ENCODE peak calls at places on chromosomes 11 and 22, in seven cellular contexts. Y, U, D, L, N, X and O are unnamed samples.

GRCh38 chr11:19359425-19360000 is 118.8 kb upstream of the E2F8 start:
- DNase-seq in Y (peak; percentile 61), U (no peak), D (no peak), L (no peak), N (no peak), X (peak; percentile 48), O (no peak)

GRCh38 chr11:5604896-5605295 is 8.5 kb downstream of the TRIM6 start:
- DNase-seq in Y (no peak), U (no peak), D (no peak), L (no peak), N (no peak), X (peak; percentile 26), O (no peak)

GRCh38 chr11:62472063-62472884 is 53.4 kb downstream of the SCGB1A1 start:
- DNase-seq in Y (peak; percentile 52), U (no peak), D (no peak), L (peak; percentile 55), N (peak; percentile 57), X (peak; percentile 69), O (no peak)

GRCh38 chr22:20001082-20001638 is 15.5 kb downstream of the ARVCF start:
- DNase-seq in Y (peak; percentile 49), U (no peak), D (no peak), L (no peak), N (no peak), X (peak; percentile 80), O (no peak)

GRCh38 chr22:31933816-31934482 is 10.4 kb upstream of the YWHAH start:
- DNase-seq in Y (no peak), U (no peak), D (no peak), L (no peak), N (no peak), X (no peak), O (no peak)

GRCh38 chr11:118658372-118659313 is 20.8 kb downstream of the TREH start:
- DNase-seq in Y (peak; percentile 37), U (no peak), D (no peak), L (peak; percentile 26), N (no peak), X (peak; percentile 26), O (no peak)

GRCh38 chr11:13384837-13385417 is 78.1 kb downstream of the BTBD10 start:
- DNase-seq in Y (peak; percentile 56), U (peak; percentile 26), D (no peak), L (peak; percentile 71), N (peak; percentile 46), X (peak; percentile 49), O (no peak)

GRCh38 chr11:77619576-77620198 is 17.9 kb downstream of the CLNS1A start:
- DNase-seq in Y (peak; percentile 54), U (peak; percentile 70), D (no peak), L (peak; percentile 59), N (peak; percentile 61), X (peak; percentile 42), O (peak; percentile 47)

GRCh38 chr22:17198188-17199130 is 20.8 kb downstream of the ADA2 start:
- DNase-seq in Y (peak; percentile 6), U (peak; percentile 28), D (no peak), L (peak; percentile 59), N (no peak), X (peak; percentile 40), O (no peak)

GRCh38 chr22:21726650-21727049 is 8.9 kb downstream of the YPEL1 start:
- DNase-seq in Y (peak; percentile 30), U (peak; percentile 20), D (no peak), L (no peak), N (peak; percentile 48), X (no peak), O (peak; percentile 29)

GRCh38 chr22:17436981-17437410 is 67.7 kb downstream of the CECR2 start:
- DNase-seq in Y (no peak), U (no peak), D (no peak), L (no peak), N (no peak), X (no peak), O (no peak)

GRCh38 chr11:134980819-134981710 is 569.0 kb upstream of the B3GAT1 start:
- DNase-seq in Y (no peak), U (no peak), D (no peak), L (no peak), N (no peak), X (no peak), O (no peak)

GRCh38 chr11:124174001-124174400 is 9.1 kb upstream of the OR10D3 start:
- DNase-seq in Y (peak; percentile 89), U (no peak), D (no peak), L (peak; percentile 75), N (peak; percentile 58), X (peak; percentile 76), O (no peak)

GRCh38 chr11:61690706-61691377 is 10.7 kb downstream of the DAGLA start:
- DNase-seq in Y (no peak), U (peak; percentile 36), D (no peak), L (no peak), N (no peak), X (no peak), O (no peak)

GRCh38 chr11:36564376-36565032 is 3.3 kb upstream of the RAG1 start:
- DNase-seq in Y (peak; percentile 61), U (peak; percentile 69), D (no peak), L (peak; percentile 75), N (peak; percentile 56), X (peak; percentile 46), O (peak; percentile 45)

DNA sequence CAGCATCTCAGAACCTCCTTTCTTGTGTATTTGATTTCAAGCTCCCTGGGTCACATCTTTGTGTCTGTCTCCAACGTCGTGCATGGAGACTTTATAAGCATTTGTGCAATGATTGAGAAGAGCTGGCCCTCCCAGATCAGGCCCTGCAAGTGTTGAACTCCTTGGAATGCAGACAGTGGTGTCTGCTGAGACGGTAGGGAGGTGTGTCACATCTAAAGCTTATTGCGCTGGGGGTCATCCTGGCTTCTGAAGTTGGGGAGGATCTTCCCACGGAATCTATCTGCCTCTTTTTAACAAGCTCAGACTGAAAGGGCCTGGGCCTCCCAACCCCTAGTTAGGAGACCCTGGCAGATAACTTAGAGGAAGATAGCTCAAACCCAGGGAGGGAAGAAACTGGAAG is 6.7 kb downstream of the APLNR start:
- DNase-seq in Y (no peak), U (no peak), D (no peak), L (no peak), N (no peak), X (no peak), O (no peak)
- H3K4me1 ChIP-seq in Y (no peaks in the 10 kb centered on the region), U (no peaks in the 10 kb centered on the region), D (no peaks in the 10 kb centered on the region), L (peaks cover 6% of the 10 kb centered on the region), N (no peaks in the 10 kb centered on the region), X (no peaks in the 10 kb centered on the region), O (no peaks in the 10 kb centered on the region)

GRCh38 chr11:88330826-88331428 is 6.6 kb downstream of the CTSC start:
- DNase-seq in Y (no peak), U (no peak), D (no peak), L (no peak), N (no peak), X (no peak), O (no peak)

GRCh38 chr11:88329563-88330250 is 7.8 kb downstream of the CTSC start:
- DNase-seq in Y (no peak), U (no peak), D (no peak), L (no peak), N (no peak), X (no peak), O (no peak)

GRCh38 chr11:88335284-88335683 is 2.3 kb downstream of the CTSC start:
- DNase-seq in Y (no peak), U (no peak), D (no peak), L (peak; percentile 28), N (no peak), X (no peak), O (no peak)

GRCh38 chr11:88337342-88338222 is at the start of gene CTSC:
- DNase-seq in Y (peak; percentile 91), U (peak; percentile 92), D (peak; percentile 83), L (peak; percentile 95), N (peak; percentile 87), X (peak; percentile 91), O (peak; percentile 87)

GRCh38 chr11:88332851-88333250 is 4.7 kb downstream of the CTSC start:
- DNase-seq in Y (no peak), U (no peak), D (no peak), L (peak; percentile 41), N (no peak), X (peak; percentile 41), O (no peak)
- H3K4me1 ChIP-seq in Y (no peaks in the 10 kb centered on the region), U (no peaks in the 10 kb centered on the region), D (peaks cover 58% of the 10 kb centered on the region), L (peaks cover 2% of the 10 kb centered on the region), N (peaks cover 4% of the 10 kb centered on the region), X (no peaks in the 10 kb centered on the region), O (peaks cover 73% of the 10 kb centered on the region)

GRCh38 chr11:68010058-68011041 is at the start of gene ALDH3B1:
- DNase-seq in Y (peak; percentile 94), U (peak; percentile 92), D (no peak), L (peak; percentile 92), N (peak; percentile 97), X (peak; percentile 74), O (no peak)

GRCh38 chr11:68013611-68014156 is 3.6 kb downstream of the ALDH3B1 start:
- DNase-seq in Y (no peak), U (no peak), D (no peak), L (no peak), N (no peak), X (no peak), O (no peak)

GRCh38 chr11:68012843-68013610 is 2.9 kb downstream of the ALDH3B1 start:
- DNase-seq in Y (peak; percentile 93), U (no peak), D (no peak), L (peak; percentile 98), N (peak; percentile 98), X (peak; percentile 98), O (no peak)

GRCh38 chr11:68011046-68011943 is 1.2 kb downstream of the ALDH3B1 start:
- DNase-seq in Y (no peak), U (no peak), D (no peak), L (no peak), N (no peak), X (peak; percentile 23), O (no peak)

GRCh38 chr11:68012044-68012842 is 2.1 kb downstream of the ALDH3B1 start:
- DNase-seq in Y (no peak), U (no peak), D (no peak), L (no peak), N (peak; percentile 88), X (no peak), O (no peak)
- H3K4me1 ChIP-seq in Y (peaks cover 70% of the 10 kb centered on the region), U (peaks cover 5% of the 10 kb centered on the region), D (no peaks in the 10 kb centered on the region), L (peaks cover 7% of the 10 kb centered on the region), N (peaks cover 81% of the 10 kb centered on the region), X (peaks cover 40% of the 10 kb centered on the region), O (no peaks in the 10 kb centered on the region)

GRCh38 chr22:25399649-25400151 is 164.8 kb upstream of the GRK3 start:
- DNase-seq in Y (no peak), U (no peak), D (no peak), L (no peak), N (no peak), X (no peak), O (no peak)
- H3K4me1 ChIP-seq in Y (peaks cover 47% of the 10 kb centered on the region), U (no peaks in the 10 kb centered on the region), D (peaks cover 22% of the 10 kb centered on the region), L (peaks cover 12% of the 10 kb centered on the region), N (peaks cover 74% of the 10 kb centered on the region), X (peaks cover 21% of the 10 kb centered on the region), O (peaks cover 28% of the 10 kb centered on the region)

GRCh38 chr22:33002035-33002434 is 56.1 kb downstream of the SYN3 start:
- DNase-seq in Y (no peak), U (no peak), D (no peak), L (no peak), N (no peak), X (no peak), O (no peak)

GRCh38 chr22:33006220-33006954 is 51.8 kb downstream of the SYN3 start:
- DNase-seq in Y (no peak), U (no peak), D (no peak), L (no peak), N (no peak), X (no peak), O (no peak)

GRCh38 chr22:33005476-33005875 is 52.7 kb downstream of the SYN3 start:
- DNase-seq in Y (no peak), U (no peak), D (no peak), L (no peak), N (no peak), X (no peak), O (no peak)

GRCh38 chr22:33006955-33007318 is 51.2 kb downstream of the SYN3 start:
- DNase-seq in Y (no peak), U (no peak), D (no peak), L (no peak), N (no peak), X (no peak), O (no peak)

GRCh38 chr22:33007485-33007884 is 50.7 kb downstream of the SYN3 start:
- DNase-seq in Y (no peak), U (no peak), D (no peak), L (no peak), N (no peak), X (no peak), O (no peak)
- H3K4me1 ChIP-seq in Y (no peaks in the 10 kb centered on the region), U (no peaks in the 10 kb centered on the region), D (no peaks in the 10 kb centered on the region), L (no peaks in the 10 kb centered on the region), N (no peaks in the 10 kb centered on the region), X (no peaks in the 10 kb centered on the region), O (no peaks in the 10 kb centered on the region)